ENCODE peak calls at places on chromosomes 4 and X, in seven cellular contexts. E is activated naive CD8-positive, alpha-beta T cell treated with anti-CD3 and anti-CD28 coated beads for 36 hours; K is T-cell; V is WTC11; S is dorsolateral prefrontal cortex; C is GM23338; O is left lung. I is an unnamed sample.

GRCh38 chr4:22794731-22795130 is 102.0 kb downstream of the GBA3 start:
- DNase-seq in E (no peak), K (no peak), V (no peak), S (no peak), C (no peak), O (no peak), I (no peak)

GRCh38 chr4:80192937-80193336 is 4.4 kb upstream of the PRDM8 start:
- DNase-seq in E (no peak), K (no peak), V (no peak), S (no peak), C (no peak), O (no peak), I (no peak)

GRCh38 chrX:727738-728621 is 97.4 kb downstream of the SHOX start:
- DNase-seq in E (no peak), K (no peak), V (peak), S (no peak), C (peak), O (no peak), I (no peak)

GRCh38 chr4:3486556-3487270 is 23.6 kb downstream of the DOK7 start:
- DNase-seq in E (no peak), K (no peak), V (no peak), S (no peak), C (no peak), O (no peak), I (no peak)

GRCh38 chrX:53074987-53075386 is 7.2 kb upstream of the TSPYL2 start:
- DNase-seq in E (no peak), K (no peak), V (no peak), S (no peak), C (peak), O (no peak), I (no peak)

GRCh38 chr4:110411599-110412011 is 64.3 kb upstream of the ENPEP start:
- DNase-seq in E (no peak), K (no peak), V (peak), S (no peak), C (peak), O (no peak), I (no peak)

GRCh38 chrX:109372716-109373115 is 109.2 kb downstream of the GUCY2F start:
- DNase-seq in E (no peak), K (no peak), V (no peak), S (no peak), C (no peak), O (no peak), I (no peak)

GRCh38 chr4:141391771-141392170 is 171.1 kb downstream of the ZNF330 start:
- DNase-seq in E (no peak), K (no peak), V (no peak), S (no peak), C (no peak), O (no peak), I (no peak)

GRCh38 chr4:93947318-93947717 is 118.8 kb downstream of the ATOH1 start:
- DNase-seq in E (no peak), K (no peak), V (no peak), S (no peak), C (peak), O (no peak), I (no peak)

GRCh38 chr4:78432896-78433295 is 118.7 kb upstream of the ANXA3 start:
- DNase-seq in E (no peak), K (no peak), V (no peak), S (no peak), C (no peak), O (no peak), I (no peak)

GRCh38 chrX:9875801-9876200 is 89.6 kb downstream of the SHROOM2 start:
- DNase-seq in E (no peak), K (no peak), V (no peak), S (no peak), C (no peak), O (no peak), I (no peak)

GRCh38 chrX:124555036-124555595 is 208.8 kb downstream of the SH2D1A start:
- DNase-seq in E (no peak), K (no peak), V (no peak), S (no peak), C (no peak), O (no peak), I (no peak)

GRCh38 chr4:163808091-163808490 is 313.6 kb downstream of the TMA16 start:
- DNase-seq in E (no peak), K (no peak), V (no peak), S (no peak), C (no peak), O (no peak), I (no peak)

GRCh38 chr4:54107951-54108740 is 8.2 kb downstream of the GSX2 start:
- DNase-seq in E (no peak), K (no peak), V (no peak), S (no peak), C (peak), O (no peak), I (no peak)

GRCh38 chrX:69277961-69278795 is 112.9 kb upstream of the PJA1 start:
- DNase-seq in E (no peak), K (no peak), V (peak), S (no peak), C (peak), O (no peak), I (no peak)

GRCh38 chrX:151169783-151170182 is 6.6 kb upstream of the GPR50 start:
- DNase-seq in E (no peak), K (no peak), V (no peak), S (no peak), C (peak), O (no peak), I (no peak)

GRCh38 chr4:86600007-86600653 is 6.0 kb downstream of the PTPN13 start:
- DNase-seq in E (no peak), K (no peak), V (no peak), S (no peak), C (no peak), O (no peak), I (no peak)

GRCh38 chr4:105683038-105683437 is 25.5 kb downstream of the INTS12 start:
- DNase-seq in E (no peak), K (no peak), V (no peak), S (no peak), C (no peak), O (peak), I (no peak)

GRCh38 chrX:52574416-52575275 is 57.8 kb upstream of the XAGE1B start:
- DNase-seq in E (no peak), K (no peak), V (peak), S (peak), C (peak), O (no peak), I (no peak)

GRCh38 chr4:7266525-7267292 is 74.4 kb downstream of the SORCS2 start:
- DNase-seq in E (no peak), K (no peak), V (no peak), S (no peak), C (peak), O (no peak), I (no peak)

GRCh38 chr4:103046416-103047290 is 27.1 kb upstream of the SLC9B1 start:
- DNase-seq in E (peak), K (peak), V (peak), S (no peak), C (peak), O (no peak), I (no peak)

GRCh38 chrX:50609796-50610195 is 139.2 kb upstream of the DGKK start:
- DNase-seq in E (no peak), K (no peak), V (no peak), S (no peak), C (no peak), O (no peak), I (no peak)

GRCh38 chr4:123588631-123589223 is 192.1 kb downstream of the SPRY1 start:
- DNase-seq in E (no peak), K (no peak), V (no peak), S (no peak), C (no peak), O (no peak), I (no peak)

GRCh38 chr4:3687538-3687937 is 78.6 kb upstream of the ADRA2C start:
- DNase-seq in E (no peak), K (no peak), V (peak), S (no peak), C (no peak), O (peak), I (no peak)

GRCh38 chr4:104235966-104236365 is 258.7 kb downstream of the CXXC4 start:
- DNase-seq in E (no peak), K (no peak), V (no peak), S (no peak), C (no peak), O (no peak), I (no peak)

GRCh38 chr4:118835896-118836762 is at the start of gene SEC24D:
- DNase-seq in E (peak), K (peak), V (peak), S (peak), C (peak), O (peak), I (peak)

GRCh38 chr4:57303012-57303751 is 193.0 kb upstream of the IGFBP7 start:
- DNase-seq in E (no peak), K (no peak), V (no peak), S (no peak), C (no peak), O (no peak), I (no peak)

GRCh38 chr4:94084155-94084554 is 123.5 kb upstream of the SMARCAD1 start:
- DNase-seq in E (no peak), K (no peak), V (no peak), S (no peak), C (no peak), O (no peak), I (no peak)

GRCh38 chr4:111269439-111269838 is 646.6 kb upstream of the PITX2 start:
- DNase-seq in E (no peak), K (no peak), V (no peak), S (no peak), C (no peak), O (no peak), I (no peak)

GRCh38 chr4:163748474-163748873 is 254.0 kb downstream of the TMA16 start:
- DNase-seq in E (no peak), K (no peak), V (no peak), S (no peak), C (no peak), O (no peak), I (no peak)